ENCODE peak calls at places on chromosomes 16 and 17, in four cellular contexts. C is breast epithelium, G is GM12891, K is sigmoid colon. L is an unnamed sample.

GRCh38 chr16:85283305-85284050 is 171.2 kb upstream of the CIBAR2 start:
- DNase-seq in C (no peak), K (no peak), G (no peak), L (no peak)

GRCh38 chr17:21170829-21171228 is 43.1 kb downstream of the TMEM11 start:
- DNase-seq in G (no peak), K (peak; percentile 75), C (no peak), L (no peak)

GRCh38 chr16:1314399-1315068 is 5.1 kb downstream of the UBE2I start:
- DNase-seq in G (no peak), C (no peak), K (no peak), L (no peak)

GRCh38 chr16:35664091-35664693 is 2204.8 kb downstream of the TP53TG3F start:
- DNase-seq in K (no peak), G (no peak), C (no peak), L (no peak)

GRCh38 chr16:21301168-21301894 is 23.2 kb upstream of the CRYM start:
- DNase-seq in C (peak; percentile 70), K (peak; percentile 88), G (peak; percentile 56), L (no peak)

GRCh38 chr17:17343160-17343735 is 40.1 kb downstream of the NT5M start:
- DNase-seq in C (peak; percentile 19), G (no peak), K (peak; percentile 46), L (no peak)

GRCh38 chr17:31379796-31380195 is 11.7 kb upstream of the RAB11FIP4 start:
- DNase-seq in C (no peak), K (no peak), G (no peak), L (no peak)

GRCh38 chr17:70855401-70856054 is 686.2 kb downstream of the KCNJ2 start:
- DNase-seq in C (no peak), G (no peak), K (no peak), L (no peak)

GRCh38 chr16:70480127-70481105 is 26.0 kb downstream of the FCSK start:
- DNase-seq in G (no peak), K (no peak), C (no peak), L (no peak)

GRCh38 chr16:49158029-49158642 is 123.5 kb downstream of the CBLN1 start:
- DNase-seq in G (peak; percentile 11), K (no peak), C (no peak), L (no peak)

GRCh38 chr17:35287286-35287811 is 44.5 kb downstream of the SLFN5 start:
- DNase-seq in G (no peak), C (no peak), K (no peak), L (no peak)

GRCh38 chr17:42428141-42428944 is 5.3 kb upstream of the CAVIN1 start:
- DNase-seq in G (no peak), K (peak; percentile 32), C (peak; percentile 22), L (no peak)

GRCh38 chr16:46650224-46650623 is 29.0 kb upstream of the SHCBP1 start:
- DNase-seq in K (peak; percentile 81), G (no peak), C (no peak), L (no peak)

GRCh38 chr17:34706029-34706428 is 126.6 kb downstream of the TMEM132E start:
- DNase-seq in G (no peak), K (no peak), C (no peak), L (peak; percentile 37)

GRCh38 chr17:40542562-40543411 is 22.5 kb downstream of the CCR7 start:
- DNase-seq in K (peak; percentile 98), G (no peak), C (peak; percentile 60), L (peak; percentile 97)

GRCh38 chr17:65173284-65173793 is 36.2 kb downstream of the RGS9 start:
- DNase-seq in G (no peak), K (no peak), C (no peak), L (no peak)

GRCh38 chr17:13544292-13544691 is 57.4 kb downstream of the HS3ST3A1 start:
- DNase-seq in G (no peak), K (peak; percentile 89), C (no peak), L (peak; percentile 94)

GRCh38 chr16:1046271-1046955 is 26.1 kb upstream of the SSTR5 start:
- DNase-seq in G (no peak), K (no peak), C (no peak), L (no peak)

GRCh38 chr17:74354123-74354522 is 7.5 kb downstream of the BTBD17 start:
- DNase-seq in C (no peak), K (no peak), G (peak; percentile 85), L (no peak)

GRCh38 chr17:28001149-28001548 is 41.3 kb upstream of the NLK start:
- DNase-seq in K (no peak), G (no peak), C (no peak), L (no peak)

GRCh38 chr16:9115277-9115676 is 23.8 kb downstream of the HAPSTR1 start:
- DNase-seq in G (no peak), K (no peak), C (no peak), L (no peak)

GRCh38 chr17:7293821-7294613 is 422 bp downstream of the YBX2 start:
- DNase-seq in C (no peak), G (no peak), K (no peak), L (no peak)

GRCh38 chr16:1163567-1164055 is 10.7 kb downstream of the CACNA1H start:
- DNase-seq in C (no peak), K (no peak), G (no peak), L (no peak)

GRCh38 chr17:43092891-43093290 is 32.3 kb downstream of the BRCA1 start:
- DNase-seq in K (no peak), G (no peak), C (no peak), L (no peak)

GRCh38 chr16:46768809-46769208 is 20.7 kb upstream of the MYLK3 start:
- DNase-seq in C (no peak), K (no peak), G (no peak), L (no peak)

GRCh38 chr17:8360751-8361150 is 15.8 kb downstream of the KRABD2 start:
- DNase-seq in C (no peak), G (no peak), K (no peak), L (no peak)

GRCh38 chr16:88064011-88064888 is 113.0 kb downstream of the BANP start:
- DNase-seq in K (no peak), G (no peak), C (no peak), L (no peak)

GRCh38 chr16:11743308-11744074 is 834 bp upstream of the TXNDC11 start:
- DNase-seq in G (no peak), C (no peak), K (peak; percentile 83), L (no peak)

GRCh38 chr17:81519284-81520020 is 6.9 kb upstream of the ACTG1 start:
- DNase-seq in K (no peak), C (peak; percentile 72), G (peak; percentile 79), L (no peak)

GRCh38 chr16:12160815-12161550 is 184.4 kb downstream of the SNX29 start:
- DNase-seq in C (no peak), G (peak; percentile 28), K (no peak), L (no peak)

GRCh38 chr17:81101614-81102306 is 63.5 kb upstream of the PVALEF start:
- DNase-seq in G (peak; percentile 100), C (peak; percentile 74), K (peak; percentile 87), L (no peak)

GRCh38 chr16:30605148-30605547 is 5.0 kb downstream of the ZNF689 start:
- DNase-seq in K (no peak), G (no peak), C (no peak), L (no peak)

GRCh38 chr16:30609928-30610839 is at the start of gene ZNF689:
- DNase-seq in C (peak; percentile 90), G (peak; percentile 89), K (peak; percentile 98), L (peak; percentile 100)

GRCh38 chr16:30604316-30604947 is 5.8 kb downstream of the ZNF689 start:
- DNase-seq in C (no peak), K (no peak), G (no peak), L (no peak)

GRCh38 chr16:30606004-30606403 is 4.2 kb downstream of the ZNF689 start:
- DNase-seq in C (no peak), G (no peak), K (no peak), L (no peak)

DNA sequence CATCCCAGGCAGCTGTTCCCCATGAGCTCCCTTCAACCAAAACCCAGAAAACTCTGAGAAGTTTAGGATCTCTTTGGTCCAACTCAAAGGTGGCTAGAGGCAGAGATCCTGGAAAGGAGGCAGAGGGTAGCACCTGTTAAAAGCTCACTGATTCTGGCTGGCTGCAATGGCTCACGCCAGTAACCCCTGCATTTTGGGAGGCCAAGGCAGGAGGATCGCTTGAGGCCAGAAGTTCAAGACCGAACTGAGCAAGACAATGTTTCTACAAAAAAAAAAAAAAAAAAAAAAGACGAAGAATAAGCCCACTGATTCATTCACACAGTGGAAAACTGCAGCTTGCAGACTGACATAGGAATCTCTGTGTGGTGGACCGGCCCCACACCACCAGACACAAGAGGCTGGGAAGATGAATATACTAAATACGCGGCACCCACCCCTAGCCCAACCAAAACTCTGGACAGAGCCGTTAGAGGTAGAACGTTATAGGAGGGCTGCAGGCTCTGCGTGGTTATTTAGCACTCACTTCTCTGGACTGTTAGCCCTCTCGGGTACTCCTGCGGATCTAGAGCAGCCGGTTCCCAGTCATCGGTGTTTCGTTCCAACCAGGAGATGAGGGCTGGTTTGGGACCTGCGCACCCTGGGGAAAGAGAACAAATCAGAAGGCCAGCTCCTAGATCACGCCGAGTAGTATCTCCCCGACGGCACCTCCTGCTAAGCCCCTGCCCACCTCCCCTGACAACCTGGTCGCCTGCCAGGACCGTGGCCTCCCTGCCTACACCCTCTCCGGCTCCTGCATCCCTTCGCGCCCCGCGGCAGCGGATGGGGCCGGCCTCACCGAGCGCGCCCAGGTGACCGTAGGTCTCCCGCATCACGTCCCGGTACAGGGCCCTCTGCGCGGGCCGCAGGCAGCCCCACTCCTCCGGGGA is 924 bp downstream of the ZNF689 start:
- DNase-seq in G (peak; percentile 56), K (peak; percentile 79), C (no peak), L (no peak)
- TF ChIP-seq POLR2AphosphoS5 in G (no peak), K (no peak), C (no peak), L (no peak)

GRCh38 chr16:16009396-16009795 is 60.0 kb downstream of the ABCC1 start:
- DNase-seq in G (no peak), K (no peak), C (no peak), L (no peak)
- TF ChIP-seq POLR2AphosphoS5 in G (no peak), K (no peak), C (no peak), L (peak; percentile 13)

GRCh38 chr17:66982011-66982508 is 17.6 kb downstream of the CACNG4 start:
- DNase-seq in G (no peak), C (no peak), K (no peak), L (no peak)
- TF ChIP-seq POLR2AphosphoS5 in G (no peak), C (no peak), K (no peak), L (no peak)

GRCh38 chr17:77449908-77450741 is 309.4 kb downstream of the SEC14L1 start:
- DNase-seq in C (no peak), G (no peak), K (peak; percentile 91), L (no peak)
- TF ChIP-seq POLR2AphosphoS5 in C (no peak), G (no peak), K (no peak), L (no peak)

GRCh38 chr16:68087688-68088087 is 2.5 kb downstream of the NFATC3 start:
- DNase-seq in K (no peak), G (no peak), C (no peak), L (no peak)

GRCh38 chr16:68085259-68086071 is at the start of gene NFATC3:
- DNase-seq in G (peak; percentile 88), K (peak; percentile 99), C (peak; percentile 99), L (peak; percentile 93)

GRCh38 chr16:68084504-68085258 is 489 bp upstream of the NFATC3 start:
- DNase-seq in K (peak; percentile 95), C (peak; percentile 80), G (peak; percentile 81), L (peak; percentile 100)

GRCh38 chr16:68086860-68087268 is 1.7 kb downstream of the NFATC3 start:
- DNase-seq in G (no peak), C (no peak), K (no peak), L (no peak)

GRCh38 chr16:68086336-68086821 is 1.2 kb downstream of the NFATC3 start:
- DNase-seq in K (no peak), G (no peak), C (no peak), L (no peak)
- TF ChIP-seq POLR2AphosphoS5 in K (no peak), G (no peak), C (no peak), L (no peak)